ENCODE peak calls at places on chromosomes 7 and 10, in four cellular contexts. R is cardiac muscle cell, D is Caco-2, F is thoracic aorta. W is an unnamed sample.

GRCh38 chr10:8513155-8514147 is 459.0 kb downstream of the GATA3 start:
- DNase-seq in D (no peak), R (no peak), F (no peak), W (no peak)

GRCh38 chr7:91280180-91280579 is 15.9 kb downstream of the FZD1 start:
- DNase-seq in F (no peak), R (peak; percentile 64), D (no peak), W (no peak)

GRCh38 chr7:16817536-16817935 is 12.7 kb upstream of the AGR2 start:
- DNase-seq in D (no peak), F (no peak), R (no peak), W (no peak)

GRCh38 chr10:113585949-113586348 is 33.1 kb downstream of the HABP2 start:
- DNase-seq in D (no peak), R (no peak), F (no peak), W (no peak)

GRCh38 chr7:73433924-73434700 is 534 bp downstream of the FZD9 start:
- DNase-seq in D (no peak), R (no peak), F (no peak), W (no peak)

GRCh38 chr7:23524473-23524872 is 7.3 kb downstream of the TRA2A start:
- DNase-seq in D (no peak), F (no peak), R (no peak), W (no peak)

GRCh38 chr10:4260483-4260882 is 475.5 kb upstream of the KLF6 start:
- DNase-seq in R (no peak), D (no peak), F (no peak), W (no peak)

GRCh38 chr10:12954866-12955265 is 46.6 kb downstream of the CCDC3 start:
- DNase-seq in D (no peak), F (no peak), R (no peak), W (no peak)

GRCh38 chr7:150988230-150989226 is 2.3 kb upstream of the NOS3 start:
- DNase-seq in R (peak; percentile 84), D (peak; percentile 39), F (no peak), W (no peak)

GRCh38 chr7:84532196-84532595 is 337.6 kb upstream of the SEMA3A start:
- DNase-seq in F (no peak), R (no peak), D (no peak), W (no peak)
- H3K4me3 ChIP-seq in F (no peak overlapping the region), R (no peak overlapping the region), D (no peak overlapping the region), W (no peak overlapping the region)

DNA sequence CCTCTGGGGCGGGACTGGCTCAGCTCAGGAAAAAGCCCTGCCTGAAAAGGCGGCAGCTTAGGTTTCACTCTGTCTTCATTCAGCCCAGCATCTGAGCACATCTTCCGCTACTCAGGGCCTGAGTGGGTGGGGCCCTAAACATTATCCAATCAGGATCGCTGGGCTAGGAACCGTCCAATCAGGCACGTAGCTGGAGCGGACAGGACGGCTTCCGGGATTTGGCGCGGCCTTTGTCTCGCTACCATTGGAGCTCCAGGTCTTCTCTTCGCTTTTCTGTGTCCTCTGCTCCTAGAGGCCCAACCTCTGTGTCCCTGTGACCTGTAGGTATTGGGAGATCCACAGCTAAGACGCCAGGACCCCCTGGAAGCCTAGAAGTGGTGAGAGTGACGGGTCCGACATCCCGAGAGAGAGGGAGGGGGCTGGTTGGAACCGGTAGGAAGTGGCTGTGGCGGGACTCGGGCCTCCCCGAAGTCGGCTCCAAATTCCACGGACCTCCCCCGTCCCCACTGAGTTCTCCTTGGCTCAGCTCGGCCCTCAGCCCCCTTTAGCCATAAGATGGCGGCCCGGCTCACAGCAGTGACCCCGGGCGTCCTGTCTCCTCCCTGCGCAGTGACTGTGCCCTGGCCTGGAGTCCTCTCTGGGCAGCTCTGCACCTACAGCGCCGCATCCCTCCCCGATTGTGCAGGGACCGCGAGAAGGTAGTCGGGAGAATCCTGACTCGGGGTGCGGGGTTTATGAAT is 99.1 kb downstream of the ZNF680 start:
- DNase-seq in D (no peak), R (no peak), F (peak; percentile 38), W (no peak)
- H3K4me3 ChIP-seq in D (no peak overlapping the region), R (no peak overlapping the region), F (peak overlapping the region; percentile 87), W (peak overlapping the region; percentile 10)

DNA sequence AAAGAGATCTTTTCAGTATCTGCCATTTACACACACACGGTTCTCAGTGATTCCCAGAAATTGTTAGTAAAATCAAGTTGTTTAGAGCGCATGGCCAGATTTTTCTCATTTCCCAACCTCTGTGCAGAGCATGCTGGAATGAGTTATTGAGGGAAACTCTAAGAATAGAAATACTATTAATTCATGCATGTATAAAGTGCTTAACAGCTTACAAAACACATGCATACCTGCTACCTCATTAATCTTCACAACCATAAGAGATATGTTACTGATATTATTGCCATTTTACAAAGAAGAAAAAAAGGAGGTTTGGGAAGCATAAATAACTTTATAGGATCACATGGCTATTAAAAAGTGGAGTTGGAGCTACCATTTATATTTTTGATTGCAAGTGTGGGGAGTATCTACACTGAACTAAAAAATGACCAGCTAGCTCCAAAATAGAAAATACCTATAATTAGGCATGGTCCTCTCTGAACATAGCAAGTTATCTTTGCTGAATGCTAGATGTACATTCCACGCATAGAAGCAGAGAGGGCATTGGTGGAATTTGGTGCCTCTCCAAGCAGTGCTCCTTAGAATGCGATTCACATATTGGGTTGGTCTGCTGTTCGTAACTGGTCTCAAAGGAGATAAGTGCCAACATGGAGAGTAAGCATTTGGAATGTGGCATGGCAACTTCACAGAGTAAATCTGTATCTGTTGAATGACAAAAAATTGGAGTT is 196.4 kb downstream of the PTN start:
- DNase-seq in D (no peak), R (no peak), F (no peak), W (no peak)
- H3K4me3 ChIP-seq in D (no peak overlapping the region), R (no peak overlapping the region), F (no peak overlapping the region), W (no peak overlapping the region)

GRCh38 chr7:118184392-118184899 is 482 bp downstream of the LSM8 start:
- DNase-seq in R (no peak), F (no peak), D (no peak), W (no peak)

GRCh38 chr7:118186491-118186890 is 2.5 kb downstream of the LSM8 start:
- DNase-seq in F (no peak), R (no peak), D (no peak), W (no peak)

GRCh38 chr7:118183586-118184391 is at the start of gene LSM8:
- DNase-seq in F (peak; percentile 92), R (peak; percentile 98), D (peak; percentile 97), W (peak; percentile 76)

GRCh38 chr7:118183254-118183585 is 744 bp upstream of the LSM8 start:
- DNase-seq in F (no peak), D (peak; percentile 9), R (no peak), W (no peak)

GRCh38 chr7:118185163-118185860 is 1.3 kb downstream of the LSM8 start:
- DNase-seq in R (no peak), D (no peak), F (no peak), W (no peak)
- H3K4me3 ChIP-seq in R (peak overlapping the region; percentile 53), D (peak overlapping the region; percentile 18), F (peak overlapping the region; percentile 86), W (peak overlapping the region; percentile 92)

GRCh38 chr7:142788303-142789286 is 17.8 kb downstream of the PRSS2 start:
- DNase-seq in R (no peak), F (no peak), D (no peak), W (no peak)
- H3K4me3 ChIP-seq in R (no peak overlapping the region), F (no peak overlapping the region), D (no peak overlapping the region), W (peak overlapping the region; percentile 19)

GRCh38 chr7:21304836-21305235 is 123.0 kb upstream of the SP4 start:
- DNase-seq in R (peak; percentile 12), D (no peak), F (no peak), W (no peak)

GRCh38 chr7:21305455-21306235 is 122.2 kb upstream of the SP4 start:
- DNase-seq in D (no peak), F (no peak), R (no peak), W (no peak)

GRCh38 chr7:21299766-21300165 is 128.1 kb upstream of the SP4 start:
- DNase-seq in R (no peak), D (no peak), F (no peak), W (no peak)

DNA sequence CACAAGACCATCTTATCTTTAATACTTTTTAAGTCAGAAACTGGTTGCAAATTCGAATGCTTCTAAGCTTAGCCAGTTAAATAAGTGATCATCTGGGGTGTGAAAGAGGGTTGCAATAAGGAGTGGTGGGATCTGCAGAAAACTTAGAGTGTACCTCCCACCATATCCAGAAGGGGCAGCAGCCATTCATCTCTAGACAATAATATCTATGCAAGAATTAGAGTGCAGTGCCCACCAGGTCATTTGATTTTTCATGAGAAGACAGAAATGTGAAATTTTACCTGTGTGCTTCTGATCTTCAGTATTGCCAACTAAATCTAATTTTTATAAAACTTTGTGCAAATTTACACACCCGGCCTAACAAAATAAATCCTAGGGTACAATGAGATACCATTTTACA is 127.2 kb upstream of the SP4 start:
- DNase-seq in F (no peak), D (peak; percentile 33), R (no peak), W (no peak)
- H3K4me3 ChIP-seq in F (no peak overlapping the region), D (no peak overlapping the region), R (no peak overlapping the region), W (no peak overlapping the region)

DNA sequence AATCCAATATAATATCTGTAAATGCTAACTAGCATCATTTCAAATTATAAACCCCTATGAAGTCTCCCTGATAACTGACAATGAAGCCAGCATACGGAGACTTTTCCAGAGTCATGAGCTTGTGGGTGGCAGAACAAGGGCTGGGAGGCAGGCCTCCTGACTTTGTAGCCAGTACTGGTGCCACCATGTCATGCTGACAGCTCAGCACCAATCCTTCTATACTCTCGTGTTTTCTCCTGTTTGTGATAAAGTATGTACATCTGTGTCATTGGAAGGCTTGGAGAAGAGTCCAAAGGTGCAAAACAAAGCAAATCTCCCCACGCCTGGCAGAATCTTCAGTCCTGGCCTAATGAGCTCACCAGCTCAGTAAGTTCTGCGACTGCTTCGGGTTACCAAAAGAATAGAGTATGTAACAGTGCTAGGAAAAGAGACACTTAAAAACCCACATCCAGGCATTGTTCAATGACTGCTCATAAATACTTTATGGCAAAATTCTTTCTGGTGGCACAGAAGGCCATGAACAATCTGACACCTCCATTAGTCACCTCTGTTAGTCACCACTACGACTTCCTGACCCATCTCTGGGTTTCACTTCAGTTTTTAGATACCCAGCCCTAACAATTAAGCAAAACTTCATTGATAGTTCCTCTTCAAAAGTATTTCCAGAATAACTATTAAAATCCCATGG is 24.5 kb downstream of the STEAP1 start:
- DNase-seq in R (no peak), F (no peak), D (no peak), W (no peak)
- H3K4me3 ChIP-seq in R (no peak overlapping the region), F (no peak overlapping the region), D (no peak overlapping the region), W (no peak overlapping the region)

GRCh38 chr7:158399762-158400161 is 187.9 kb downstream of the PTPRN2 start:
- DNase-seq in F (no peak), D (no peak), R (no peak), W (no peak)
- H3K4me3 ChIP-seq in F (no peak overlapping the region), D (no peak overlapping the region), R (no peak overlapping the region), W (no peak overlapping the region)

DNA sequence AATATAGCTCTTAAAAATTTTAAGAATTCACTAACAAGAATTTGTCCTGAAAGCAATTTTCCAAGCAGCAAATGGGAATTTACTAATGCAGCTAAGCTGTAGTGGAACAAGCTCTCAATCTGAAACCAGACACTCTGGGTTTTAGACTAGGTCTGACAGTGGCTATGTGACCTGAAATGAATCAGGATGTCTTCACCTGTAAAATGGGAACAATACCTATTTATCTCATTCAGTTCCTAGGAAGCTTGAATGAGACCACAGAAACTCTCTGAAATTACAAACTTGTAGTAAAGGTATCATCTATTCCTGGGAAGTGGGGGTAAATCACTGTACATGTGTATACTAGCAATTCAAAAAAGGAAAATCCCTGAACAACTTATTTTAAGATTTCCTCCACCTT is 1.2 kb downstream of the DNAJC2 start:
- DNase-seq in F (no peak), R (no peak), D (no peak), W (no peak)
- H3K4me3 ChIP-seq in F (peak overlapping the region; percentile 96), R (peak overlapping the region; percentile 86), D (peak overlapping the region; percentile 84), W (peak overlapping the region; percentile 96)